ENCODE peak calls at places on chromosome 5, in five cellular contexts. One of them, this sample, is unnamed.

GRCh38 chr5:1765141-1765879 is 34.3 kb downstream of the MRPL36 start:
- DNase-seq in small intestine: no peak
- DNase-seq in right atrium auricular region: no peak
- DNase-seq in WERI-Rb-1: peak; percentile 6
- DNase-seq in neural progenitor cell: no peak
- DNase-seq in this sample: peak; percentile 61

GRCh38 chr5:7795311-7795710 is 55.6 kb downstream of the CFAP90 start:
- DNase-seq in WERI-Rb-1: no peak
- DNase-seq in right atrium auricular region: no peak
- DNase-seq in neural progenitor cell: peak; percentile 23
- DNase-seq in small intestine: no peak
- DNase-seq in this sample: peak; percentile 44

GRCh38 chr5:179549973-179550510 is 312 bp upstream of the RUFY1 start:
- DNase-seq in small intestine: no peak
- DNase-seq in right atrium auricular region: peak; percentile 78
- DNase-seq in WERI-Rb-1: no peak
- DNase-seq in neural progenitor cell: no peak
- DNase-seq in this sample: no peak

GRCh38 chr5:149397530-149397929 is 18.4 kb upstream of the IL17B start:
- DNase-seq in neural progenitor cell: no peak
- DNase-seq in right atrium auricular region: no peak
- DNase-seq in small intestine: no peak
- DNase-seq in WERI-Rb-1: no peak
- DNase-seq in this sample: no peak

GRCh38 chr5:152532714-152533113 is 127.6 kb upstream of the NMUR2 start:
- DNase-seq in WERI-Rb-1: no peak
- DNase-seq in right atrium auricular region: no peak
- DNase-seq in small intestine: peak; percentile 37
- DNase-seq in neural progenitor cell: peak; percentile 81
- DNase-seq in this sample: no peak

GRCh38 chr5:127089206-127089605 is 15.9 kb upstream of the C5orf63 start:
- DNase-seq in WERI-Rb-1: no peak
- DNase-seq in neural progenitor cell: no peak
- DNase-seq in right atrium auricular region: no peak
- DNase-seq in small intestine: no peak
- DNase-seq in this sample: no peak

GRCh38 chr5:67344870-67345269 is 148.3 kb upstream of the CD180 start:
- DNase-seq in neural progenitor cell: no peak
- DNase-seq in WERI-Rb-1: no peak
- DNase-seq in small intestine: no peak
- DNase-seq in right atrium auricular region: no peak
- DNase-seq in this sample: no peak

GRCh38 chr5:172322028-172322965 is 38.7 kb upstream of the UBTD2 start:
- DNase-seq in WERI-Rb-1: no peak
- DNase-seq in neural progenitor cell: no peak
- DNase-seq in right atrium auricular region: no peak
- DNase-seq in small intestine: peak; percentile 20
- DNase-seq in this sample: no peak

GRCh38 chr5:110757118-110757729 is 18.4 kb downstream of the SLC25A46 start:
- DNase-seq in WERI-Rb-1: peak; percentile 8
- DNase-seq in small intestine: peak; percentile 51
- DNase-seq in neural progenitor cell: peak; percentile 50
- DNase-seq in right atrium auricular region: no peak
- DNase-seq in this sample: no peak

DNA sequence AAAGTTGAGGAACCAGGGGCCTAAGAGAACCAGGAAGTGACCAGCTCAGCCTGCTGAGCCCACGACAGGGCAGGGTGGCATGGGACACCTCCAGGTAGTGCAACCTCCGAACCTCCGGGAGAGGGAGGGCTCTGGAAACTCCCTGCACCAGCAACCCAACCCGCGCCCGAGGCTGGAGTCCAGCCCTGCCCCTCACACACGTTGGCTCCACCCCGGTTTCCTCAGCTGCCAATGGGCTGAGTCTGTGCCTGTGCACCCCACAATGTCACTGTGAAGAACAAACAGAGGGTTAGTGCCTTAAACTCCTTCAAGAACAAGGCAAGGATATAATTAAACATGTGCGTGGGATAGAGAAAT is 17.0 kb upstream of the UNC5A start:
- DNase-seq in WERI-Rb-1: no peak
- DNase-seq in small intestine: no peak
- DNase-seq in right atrium auricular region: no peak
- DNase-seq in neural progenitor cell: no peak
- DNase-seq in this sample: peak; percentile 92
- H3K27me3 ChIP-seq in WERI-Rb-1: no peaks in the 10 kb centered on the region
- H3K27me3 ChIP-seq in small intestine: peaks cover 24% of the 10 kb centered on the region
- H3K27me3 ChIP-seq in right atrium auricular region: peaks cover 7% of the 10 kb centered on the region
- H3K27me3 ChIP-seq in neural progenitor cell: peaks cover 12% of the 10 kb centered on the region
- H3K27me3 ChIP-seq in this sample: peaks cover 2% of the 10 kb centered on the region

DNA sequence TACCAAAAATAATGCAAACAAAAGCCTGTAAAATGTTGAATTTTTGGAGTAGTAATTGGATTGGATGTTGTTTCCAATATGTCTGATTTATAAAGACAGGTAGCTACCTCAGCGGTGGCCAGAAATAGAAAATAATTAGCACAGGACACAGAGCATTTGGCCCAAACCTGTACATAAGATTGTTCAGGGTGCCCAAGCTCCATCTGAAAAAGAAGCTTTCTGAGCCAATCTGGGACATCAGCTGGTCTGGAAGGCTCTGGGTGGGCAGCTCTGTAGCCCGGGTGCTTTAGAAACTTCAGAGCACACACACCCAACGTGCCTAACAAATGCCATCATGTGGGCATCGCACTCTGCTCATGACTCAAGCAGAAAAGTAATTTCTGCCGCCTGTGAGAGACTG is 460.6 kb downstream of the ICE1 start:
- DNase-seq in WERI-Rb-1: no peak
- DNase-seq in neural progenitor cell: no peak
- DNase-seq in right atrium auricular region: no peak
- DNase-seq in small intestine: no peak
- DNase-seq in this sample: no peak
- H3K4me3 ChIP-seq in WERI-Rb-1: no peak overlapping the region
- H3K4me3 ChIP-seq in neural progenitor cell: no peak overlapping the region
- H3K4me3 ChIP-seq in right atrium auricular region: no peak overlapping the region
- H3K4me3 ChIP-seq in small intestine: no peak overlapping the region
- H3K4me3 ChIP-seq in this sample: no peak overlapping the region

DNA sequence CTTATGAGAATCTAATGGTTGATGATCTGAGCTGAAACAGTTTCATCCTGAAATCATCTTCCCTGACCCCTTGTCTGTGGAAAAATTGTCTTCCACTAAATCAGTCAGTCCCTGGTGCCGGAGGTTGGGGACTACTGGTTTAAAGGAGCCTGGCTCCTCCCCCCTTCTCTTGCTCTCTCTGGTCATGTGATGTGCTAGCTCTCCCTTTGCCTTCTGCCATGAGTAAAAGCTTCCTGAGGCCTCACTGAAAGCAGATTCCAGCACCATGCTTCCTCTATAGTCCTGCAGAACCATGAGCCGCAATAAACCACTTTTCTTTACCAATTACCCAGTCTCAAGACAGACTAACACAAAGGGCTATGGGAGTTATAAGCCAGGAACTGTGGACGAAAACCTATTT is 54.7 kb downstream of the RASA1 start:
- DNase-seq in small intestine: no peak
- DNase-seq in neural progenitor cell: no peak
- DNase-seq in WERI-Rb-1: no peak
- DNase-seq in right atrium auricular region: no peak
- DNase-seq in this sample: no peak
- H3K36me3 ChIP-seq in small intestine: no peaks in the 10 kb centered on the region
- H3K36me3 ChIP-seq in neural progenitor cell: no peaks in the 10 kb centered on the region
- H3K36me3 ChIP-seq in WERI-Rb-1: no peaks in the 10 kb centered on the region
- H3K36me3 ChIP-seq in right atrium auricular region: no peaks in the 10 kb centered on the region
- H3K36me3 ChIP-seq in this sample: no peaks in the 10 kb centered on the region

DNA sequence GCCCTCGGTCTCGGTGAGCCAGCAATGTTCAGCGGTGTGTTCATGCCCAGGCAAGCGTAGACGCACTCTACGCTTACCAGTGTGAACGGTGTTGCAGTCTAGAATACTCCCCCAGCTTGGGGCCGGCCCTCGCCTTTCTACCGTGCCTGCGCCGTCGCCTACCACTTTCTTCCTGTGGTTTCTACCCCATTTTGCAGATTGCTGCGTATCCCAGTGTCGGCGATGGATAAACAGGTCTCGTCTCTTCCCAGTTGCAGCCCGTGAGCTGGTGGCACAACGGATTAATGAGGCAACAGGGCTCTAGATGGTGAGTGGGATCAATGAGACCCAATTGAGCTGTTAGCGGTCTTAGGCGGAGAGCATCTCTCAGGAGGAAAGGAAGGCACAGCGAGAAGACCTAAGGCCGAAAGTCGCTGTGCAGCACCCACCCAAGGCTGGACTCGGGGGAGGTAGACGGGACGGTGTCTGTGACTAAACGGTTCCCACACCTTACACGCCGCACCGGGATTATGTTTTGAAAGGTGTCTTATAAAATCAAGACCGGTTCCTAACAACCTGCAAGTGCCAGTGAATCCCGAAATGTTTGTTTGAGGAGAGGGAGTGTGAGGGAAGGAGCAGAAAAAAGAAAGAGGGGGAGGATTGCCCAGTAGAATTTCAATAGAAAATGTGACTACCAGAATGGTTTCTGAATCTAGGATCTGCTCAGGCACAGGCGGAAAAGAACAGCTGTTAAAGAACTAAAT is 5.8 kb downstream of the OTP start:
- DNase-seq in small intestine: no peak
- DNase-seq in right atrium auricular region: no peak
- DNase-seq in neural progenitor cell: peak; percentile 60
- DNase-seq in WERI-Rb-1: no peak
- DNase-seq in this sample: peak; percentile 66
- H3K27me3 ChIP-seq in small intestine: peaks cover 64% of the 10 kb centered on the region
- H3K27me3 ChIP-seq in right atrium auricular region: peaks cover 90% of the 10 kb centered on the region
- H3K27me3 ChIP-seq in neural progenitor cell: peaks cover 100% of the 10 kb centered on the region
- H3K27me3 ChIP-seq in WERI-Rb-1: peaks cover 9% of the 10 kb centered on the region
- H3K27me3 ChIP-seq in this sample: peaks cover 99% of the 10 kb centered on the region

GRCh38 chr5:150488519-150489357 is 19.2 kb upstream of the NDST1 start:
- DNase-seq in right atrium auricular region: peak; percentile 81
- DNase-seq in WERI-Rb-1: no peak
- DNase-seq in neural progenitor cell: no peak
- DNase-seq in small intestine: no peak
- DNase-seq in this sample: no peak
- H3K4me3 ChIP-seq in right atrium auricular region: no peak overlapping the region
- H3K4me3 ChIP-seq in WERI-Rb-1: no peak overlapping the region
- H3K4me3 ChIP-seq in neural progenitor cell: no peak overlapping the region
- H3K4me3 ChIP-seq in small intestine: no peak overlapping the region
- H3K4me3 ChIP-seq in this sample: no peak overlapping the region